ENCODE peak calls at places on chromosomes 7 and 10, in eight cellular contexts. One of them, this sample, is unnamed.

GRCh38 chr7:99772565-99772964 is 11.4 kb downstream of the CYP3A4 start:
- DNase-seq in NCI-H2081 treated with DMSO at 0.1 percent for 48 hours: no peak
- DNase-seq in lower leg skin: no peak
- DNase-seq in fibroblast of villous mesenchyme: no peak
- DNase-seq in cardiac fibroblast: no peak
- DNase-seq in fibroblast of the conjunctiva: no peak
- DNase-seq in ascending aorta: no peak
- DNase-seq in fibroblast of mammary gland: no peak
- DNase-seq in this sample: no peak

GRCh38 chr7:148151778-148152177 is 438.8 kb upstream of the C7orf33 start:
- DNase-seq in NCI-H2081 treated with DMSO at 0.1 percent for 48 hours: no peak
- DNase-seq in lower leg skin: no peak
- DNase-seq in fibroblast of villous mesenchyme: no peak
- DNase-seq in cardiac fibroblast: no peak
- DNase-seq in fibroblast of the conjunctiva: no peak
- DNase-seq in ascending aorta: no peak
- DNase-seq in fibroblast of mammary gland: no peak
- DNase-seq in this sample: no peak

GRCh38 chr10:74431816-74432215 is 280.8 kb downstream of the ADK start:
- DNase-seq in NCI-H2081 treated with DMSO at 0.1 percent for 48 hours: no peak
- DNase-seq in lower leg skin: no peak
- DNase-seq in fibroblast of villous mesenchyme: no peak
- DNase-seq in cardiac fibroblast: no peak
- DNase-seq in fibroblast of the conjunctiva: no peak
- DNase-seq in ascending aorta: no peak
- DNase-seq in fibroblast of mammary gland: no peak
- DNase-seq in this sample: no peak

GRCh38 chr7:149423441-149423970 is 37.4 kb downstream of the ZNF777 start:
- DNase-seq in NCI-H2081 treated with DMSO at 0.1 percent for 48 hours: no peak
- DNase-seq in lower leg skin: no peak
- DNase-seq in fibroblast of villous mesenchyme: no peak
- DNase-seq in cardiac fibroblast: no peak
- DNase-seq in fibroblast of the conjunctiva: no peak
- DNase-seq in ascending aorta: no peak
- DNase-seq in fibroblast of mammary gland: no peak
- DNase-seq in this sample: no peak

GRCh38 chr10:29446327-29446726 is 157.5 kb downstream of the LYZL1 start:
- DNase-seq in NCI-H2081 treated with DMSO at 0.1 percent for 48 hours: no peak
- DNase-seq in lower leg skin: no peak
- DNase-seq in fibroblast of villous mesenchyme: peak; percentile 45
- DNase-seq in cardiac fibroblast: peak; percentile 8
- DNase-seq in fibroblast of the conjunctiva: peak; percentile 41
- DNase-seq in ascending aorta: no peak
- DNase-seq in fibroblast of mammary gland: no peak
- DNase-seq in this sample: no peak

GRCh38 chr7:129831424-129832058 is 121.2 kb downstream of the UBE2H start:
- DNase-seq in NCI-H2081 treated with DMSO at 0.1 percent for 48 hours: no peak
- DNase-seq in lower leg skin: no peak
- DNase-seq in fibroblast of villous mesenchyme: peak; percentile 82
- DNase-seq in cardiac fibroblast: peak; percentile 85
- DNase-seq in fibroblast of the conjunctiva: peak; percentile 80
- DNase-seq in ascending aorta: no peak
- DNase-seq in fibroblast of mammary gland: peak; percentile 89
- DNase-seq in this sample: no peak

GRCh38 chr7:124088590-124088989 is 55.7 kb upstream of the TMEM229A start:
- DNase-seq in NCI-H2081 treated with DMSO at 0.1 percent for 48 hours: no peak
- DNase-seq in lower leg skin: no peak
- DNase-seq in fibroblast of villous mesenchyme: no peak
- DNase-seq in cardiac fibroblast: no peak
- DNase-seq in fibroblast of the conjunctiva: no peak
- DNase-seq in ascending aorta: no peak
- DNase-seq in fibroblast of mammary gland: no peak
- DNase-seq in this sample: no peak

GRCh38 chr7:19491821-19492452 is 216.9 kb downstream of the POLR1F start:
- DNase-seq in NCI-H2081 treated with DMSO at 0.1 percent for 48 hours: no peak
- DNase-seq in lower leg skin: no peak
- DNase-seq in fibroblast of villous mesenchyme: peak; percentile 69
- DNase-seq in cardiac fibroblast: peak; percentile 66
- DNase-seq in fibroblast of the conjunctiva: peak; percentile 39
- DNase-seq in ascending aorta: no peak
- DNase-seq in fibroblast of mammary gland: peak; percentile 68
- DNase-seq in this sample: peak; percentile 15

GRCh38 chr10:126924915-126925300 is 19.7 kb downstream of the DOCK1 start:
- DNase-seq in NCI-H2081 treated with DMSO at 0.1 percent for 48 hours: no peak
- DNase-seq in lower leg skin: no peak
- DNase-seq in fibroblast of villous mesenchyme: peak; percentile 36
- DNase-seq in cardiac fibroblast: no peak
- DNase-seq in fibroblast of the conjunctiva: no peak
- DNase-seq in ascending aorta: no peak
- DNase-seq in fibroblast of mammary gland: peak; percentile 41
- DNase-seq in this sample: no peak

GRCh38 chr10:80165173-80165572 is 32.6 kb downstream of the PLAC9 start:
- DNase-seq in NCI-H2081 treated with DMSO at 0.1 percent for 48 hours: no peak
- DNase-seq in lower leg skin: no peak
- DNase-seq in fibroblast of villous mesenchyme: peak; percentile 58
- DNase-seq in cardiac fibroblast: peak; percentile 73
- DNase-seq in fibroblast of the conjunctiva: no peak
- DNase-seq in ascending aorta: no peak
- DNase-seq in fibroblast of mammary gland: peak; percentile 56
- DNase-seq in this sample: no peak

GRCh38 chr7:19991936-19992335 is 218.5 kb upstream of the TMEM196 start:
- DNase-seq in NCI-H2081 treated with DMSO at 0.1 percent for 48 hours: no peak
- DNase-seq in lower leg skin: no peak
- DNase-seq in fibroblast of villous mesenchyme: peak; percentile 2
- DNase-seq in cardiac fibroblast: no peak
- DNase-seq in fibroblast of the conjunctiva: no peak
- DNase-seq in ascending aorta: no peak
- DNase-seq in fibroblast of mammary gland: no peak
- DNase-seq in this sample: no peak

GRCh38 chr7:157538321-157538720 is 201.5 kb downstream of the DNAJB6 start:
- DNase-seq in NCI-H2081 treated with DMSO at 0.1 percent for 48 hours: no peak
- DNase-seq in lower leg skin: no peak
- DNase-seq in fibroblast of villous mesenchyme: no peak
- DNase-seq in cardiac fibroblast: no peak
- DNase-seq in fibroblast of the conjunctiva: no peak
- DNase-seq in ascending aorta: no peak
- DNase-seq in fibroblast of mammary gland: no peak
- DNase-seq in this sample: no peak

GRCh38 chr10:132540456-132540855 is 2.9 kb downstream of the INPP5A start:
- DNase-seq in NCI-H2081 treated with DMSO at 0.1 percent for 48 hours: no peak
- DNase-seq in lower leg skin: no peak
- DNase-seq in fibroblast of villous mesenchyme: peak; percentile 59
- DNase-seq in cardiac fibroblast: peak; percentile 52
- DNase-seq in fibroblast of the conjunctiva: no peak
- DNase-seq in ascending aorta: no peak
- DNase-seq in fibroblast of mammary gland: peak; percentile 39
- DNase-seq in this sample: no peak

GRCh38 chr7:126856691-126857291 is 395.9 kb downstream of the GRM8 start:
- DNase-seq in NCI-H2081 treated with DMSO at 0.1 percent for 48 hours: no peak
- DNase-seq in lower leg skin: no peak
- DNase-seq in fibroblast of villous mesenchyme: peak; percentile 0
- DNase-seq in cardiac fibroblast: peak; percentile 0
- DNase-seq in fibroblast of the conjunctiva: no peak
- DNase-seq in ascending aorta: no peak
- DNase-seq in fibroblast of mammary gland: peak; percentile 2
- DNase-seq in this sample: no peak

GRCh38 chr7:21261627-21262564 is 166.0 kb upstream of the SP4 start:
- DNase-seq in NCI-H2081 treated with DMSO at 0.1 percent for 48 hours: no peak
- DNase-seq in lower leg skin: no peak
- DNase-seq in fibroblast of villous mesenchyme: peak; percentile 25
- DNase-seq in cardiac fibroblast: peak; percentile 28
- DNase-seq in fibroblast of the conjunctiva: no peak
- DNase-seq in ascending aorta: no peak
- DNase-seq in fibroblast of mammary gland: peak; percentile 26
- DNase-seq in this sample: no peak

GRCh38 chr10:93991596-93992284 is 2.0 kb upstream of the PLCE1 start:
- DNase-seq in NCI-H2081 treated with DMSO at 0.1 percent for 48 hours: no peak
- DNase-seq in lower leg skin: peak; percentile 86
- DNase-seq in fibroblast of villous mesenchyme: peak; percentile 58
- DNase-seq in cardiac fibroblast: peak; percentile 87
- DNase-seq in fibroblast of the conjunctiva: peak; percentile 27
- DNase-seq in ascending aorta: no peak
- DNase-seq in fibroblast of mammary gland: peak; percentile 68
- DNase-seq in this sample: no peak

GRCh38 chr10:110863956-110864355 is 7.8 kb upstream of the PDCD4 start:
- DNase-seq in NCI-H2081 treated with DMSO at 0.1 percent for 48 hours: no peak
- DNase-seq in lower leg skin: peak; percentile 75
- DNase-seq in fibroblast of villous mesenchyme: no peak
- DNase-seq in cardiac fibroblast: no peak
- DNase-seq in fibroblast of the conjunctiva: no peak
- DNase-seq in ascending aorta: no peak
- DNase-seq in fibroblast of mammary gland: no peak
- DNase-seq in this sample: no peak

GRCh38 chr10:112954974-112955735 is 5.1 kb downstream of the TCF7L2 start:
- DNase-seq in NCI-H2081 treated with DMSO at 0.1 percent for 48 hours: no peak
- DNase-seq in lower leg skin: no peak
- DNase-seq in fibroblast of villous mesenchyme: peak; percentile 76
- DNase-seq in cardiac fibroblast: no peak
- DNase-seq in fibroblast of the conjunctiva: no peak
- DNase-seq in ascending aorta: no peak
- DNase-seq in fibroblast of mammary gland: no peak
- DNase-seq in this sample: no peak

GRCh38 chr7:44159824-44160630 is 18.9 kb upstream of the MYL7 start:
- DNase-seq in NCI-H2081 treated with DMSO at 0.1 percent for 48 hours: no peak
- DNase-seq in lower leg skin: peak; percentile 58
- DNase-seq in fibroblast of villous mesenchyme: no peak
- DNase-seq in cardiac fibroblast: no peak
- DNase-seq in fibroblast of the conjunctiva: no peak
- DNase-seq in ascending aorta: no peak
- DNase-seq in fibroblast of mammary gland: no peak
- DNase-seq in this sample: no peak

GRCh38 chr10:77501846-77502251 is 135.8 kb downstream of the KCNMA1 start:
- DNase-seq in NCI-H2081 treated with DMSO at 0.1 percent for 48 hours: no peak
- DNase-seq in lower leg skin: no peak
- DNase-seq in fibroblast of villous mesenchyme: peak; percentile 37
- DNase-seq in cardiac fibroblast: no peak
- DNase-seq in fibroblast of the conjunctiva: no peak
- DNase-seq in ascending aorta: no peak
- DNase-seq in fibroblast of mammary gland: peak; percentile 65
- DNase-seq in this sample: no peak

GRCh38 chr10:33025039-33025438 is 67.0 kb upstream of the ITGB1 start:
- DNase-seq in NCI-H2081 treated with DMSO at 0.1 percent for 48 hours: no peak
- DNase-seq in lower leg skin: no peak
- DNase-seq in fibroblast of villous mesenchyme: no peak
- DNase-seq in cardiac fibroblast: no peak
- DNase-seq in fibroblast of the conjunctiva: no peak
- DNase-seq in ascending aorta: no peak
- DNase-seq in fibroblast of mammary gland: no peak
- DNase-seq in this sample: no peak

GRCh38 chr7:137209151-137209822 is 134.2 kb downstream of the PTN start:
- DNase-seq in NCI-H2081 treated with DMSO at 0.1 percent for 48 hours: no peak
- DNase-seq in lower leg skin: no peak
- DNase-seq in fibroblast of villous mesenchyme: no peak
- DNase-seq in cardiac fibroblast: peak; percentile 5
- DNase-seq in fibroblast of the conjunctiva: no peak
- DNase-seq in ascending aorta: no peak
- DNase-seq in fibroblast of mammary gland: no peak
- DNase-seq in this sample: no peak

GRCh38 chr10:20839141-20839540 is 58.0 kb downstream of the NEBL start:
- DNase-seq in NCI-H2081 treated with DMSO at 0.1 percent for 48 hours: no peak
- DNase-seq in lower leg skin: no peak
- DNase-seq in fibroblast of villous mesenchyme: no peak
- DNase-seq in cardiac fibroblast: no peak
- DNase-seq in fibroblast of the conjunctiva: no peak
- DNase-seq in ascending aorta: no peak
- DNase-seq in fibroblast of mammary gland: peak; percentile 73
- DNase-seq in this sample: no peak

GRCh38 chr7:122339145-122339904 is 34.8 kb upstream of the FEZF1 start:
- DNase-seq in NCI-H2081 treated with DMSO at 0.1 percent for 48 hours: no peak
- DNase-seq in lower leg skin: no peak
- DNase-seq in fibroblast of villous mesenchyme: no peak
- DNase-seq in cardiac fibroblast: no peak
- DNase-seq in fibroblast of the conjunctiva: no peak
- DNase-seq in ascending aorta: no peak
- DNase-seq in fibroblast of mammary gland: no peak
- DNase-seq in this sample: no peak

GRCh38 chr7:151740180-151740845 is 136.6 kb downstream of the PRKAG2 start:
- DNase-seq in NCI-H2081 treated with DMSO at 0.1 percent for 48 hours: no peak
- DNase-seq in lower leg skin: no peak
- DNase-seq in fibroblast of villous mesenchyme: no peak
- DNase-seq in cardiac fibroblast: no peak
- DNase-seq in fibroblast of the conjunctiva: no peak
- DNase-seq in ascending aorta: no peak
- DNase-seq in fibroblast of mammary gland: no peak
- DNase-seq in this sample: no peak

GRCh38 chr7:44608916-44609648 is 2.7 kb downstream of the OGDH start:
- DNase-seq in NCI-H2081 treated with DMSO at 0.1 percent for 48 hours: no peak
- DNase-seq in lower leg skin: no peak
- DNase-seq in fibroblast of villous mesenchyme: peak; percentile 85
- DNase-seq in cardiac fibroblast: peak; percentile 56
- DNase-seq in fibroblast of the conjunctiva: no peak
- DNase-seq in ascending aorta: no peak
- DNase-seq in fibroblast of mammary gland: peak; percentile 33
- DNase-seq in this sample: no peak

GRCh38 chr7:133575726-133576125 is 322.8 kb downstream of the EXOC4 start:
- DNase-seq in NCI-H2081 treated with DMSO at 0.1 percent for 48 hours: no peak
- DNase-seq in lower leg skin: no peak
- DNase-seq in fibroblast of villous mesenchyme: no peak
- DNase-seq in cardiac fibroblast: peak; percentile 20
- DNase-seq in fibroblast of the conjunctiva: no peak
- DNase-seq in ascending aorta: no peak
- DNase-seq in fibroblast of mammary gland: peak; percentile 29
- DNase-seq in this sample: no peak

GRCh38 chr7:118404211-118404610 is 179.7 kb downstream of the ANKRD7 start:
- DNase-seq in NCI-H2081 treated with DMSO at 0.1 percent for 48 hours: no peak
- DNase-seq in lower leg skin: no peak
- DNase-seq in fibroblast of villous mesenchyme: no peak
- DNase-seq in cardiac fibroblast: no peak
- DNase-seq in fibroblast of the conjunctiva: no peak
- DNase-seq in ascending aorta: no peak
- DNase-seq in fibroblast of mammary gland: no peak
- DNase-seq in this sample: no peak

GRCh38 chr10:124523301-124523871 is 61.8 kb downstream of the LHPP start:
- DNase-seq in NCI-H2081 treated with DMSO at 0.1 percent for 48 hours: no peak
- DNase-seq in lower leg skin: no peak
- DNase-seq in fibroblast of villous mesenchyme: peak; percentile 70
- DNase-seq in cardiac fibroblast: peak; percentile 19
- DNase-seq in fibroblast of the conjunctiva: no peak
- DNase-seq in ascending aorta: no peak
- DNase-seq in fibroblast of mammary gland: no peak
- DNase-seq in this sample: no peak

GRCh38 chr10:47192273-47192672 is 107.7 kb upstream of the GDF10 start:
- DNase-seq in NCI-H2081 treated with DMSO at 0.1 percent for 48 hours: no peak
- DNase-seq in lower leg skin: peak; percentile 59
- DNase-seq in fibroblast of villous mesenchyme: no peak
- DNase-seq in cardiac fibroblast: no peak
- DNase-seq in fibroblast of the conjunctiva: no peak
- DNase-seq in ascending aorta: no peak
- DNase-seq in fibroblast of mammary gland: no peak
- DNase-seq in this sample: no peak

GRCh38 chr7:110994028-110994967 is 96.6 kb upstream of the LRRN3 start:
- DNase-seq in NCI-H2081 treated with DMSO at 0.1 percent for 48 hours: no peak
- DNase-seq in lower leg skin: no peak
- DNase-seq in fibroblast of villous mesenchyme: no peak
- DNase-seq in cardiac fibroblast: peak; percentile 20
- DNase-seq in fibroblast of the conjunctiva: no peak
- DNase-seq in ascending aorta: no peak
- DNase-seq in fibroblast of mammary gland: no peak
- DNase-seq in this sample: no peak